ENCODE peak calls at places on chromosomes 7 and 10, in eight cellular contexts. B is breast epithelium; S is CD4-positive, alpha-beta memory T cell; W is HepG2; E is AG09309; R is fibroblast of lung; Z is IMR-90; Y is colonic mucosa. X is an unnamed sample.

GRCh38 chr10:131445623-131446022 is 134.1 kb upstream of the TCERG1L start:
- DNase-seq in S (no peak), W (no peak), R (no peak), Y (no peak), B (no peak), Z (no peak), E (no peak), X (no peak)

GRCh38 chr10:120039066-120039465 is 146.5 kb downstream of the SEC23IP start:
- DNase-seq in E (no peak), B (no peak), R (no peak), Z (no peak), Y (no peak), S (no peak), W (no peak), X (no peak)

GRCh38 chr7:23347682-23348180 is 48.6 kb downstream of the MALSU1 start:
- DNase-seq in R (peak), Z (peak), Y (no peak), W (no peak), B (no peak), S (no peak), E (peak), X (peak)

GRCh38 chr10:31683682-31684081 is 244.9 kb downstream of the ARHGAP12 start:
- DNase-seq in B (no peak), E (no peak), S (no peak), Y (no peak), W (no peak), Z (no peak), R (no peak), X (no peak)

GRCh38 chr7:134954197-134955082 is 31.9 kb upstream of the AGBL3 start:
- DNase-seq in B (no peak), Y (no peak), E (no peak), W (peak), R (peak), S (peak), Z (peak), X (no peak)

GRCh38 chr10:102735065-102735562 is 8.6 kb upstream of the WBP1L start:
- DNase-seq in B (no peak), Z (no peak), S (no peak), Y (no peak), E (no peak), R (no peak), W (no peak), X (no peak)

GRCh38 chr7:83248000-83248399 is 85.3 kb upstream of the PCLO start:
- DNase-seq in B (no peak), E (no peak), W (no peak), Z (no peak), Y (no peak), R (peak), S (no peak), X (no peak)

GRCh38 chr7:31858051-31858450 is 171.0 kb downstream of the PPP1R17 start:
- DNase-seq in Z (peak), B (no peak), R (no peak), E (no peak), Y (no peak), S (no peak), W (no peak), X (no peak)

GRCh38 chr10:115947104-115947503 is 325.9 kb downstream of the GFRA1 start:
- DNase-seq in B (no peak), Z (peak), Y (no peak), S (no peak), E (peak), W (no peak), R (no peak), X (no peak)

GRCh38 chr7:745431-745980 is 18.4 kb upstream of the PRKAR1B start:
- DNase-seq in Z (no peak), Y (no peak), S (no peak), R (no peak), W (no peak), E (no peak), B (peak), X (no peak)

GRCh38 chr7:29401827-29402226 is 161.8 kb upstream of the PRR15 start:
- DNase-seq in B (no peak), E (no peak), R (no peak), Z (no peak), Y (no peak), W (no peak), S (no peak), X (no peak)

GRCh38 chr7:54116956-54117355 is 425.2 kb upstream of the VSTM2A start:
- DNase-seq in W (no peak), Z (no peak), R (no peak), Y (no peak), E (no peak), B (no peak), S (no peak), X (no peak)

GRCh38 chr10:43045246-43045621 is 31.6 kb upstream of the RET start:
- DNase-seq in E (no peak), S (no peak), B (peak), R (no peak), W (no peak), Z (no peak), Y (no peak), X (no peak)
- H3K4me3 ChIP-seq in E (no peak), S (no peak), B (no peak), R (no peak), W (no peak), Z (no peak), Y (no peak), X (no peak)

GRCh38 chr10:112790921-112791320 is 159.1 kb upstream of the TCF7L2 start:
- DNase-seq in Y (peak), B (no peak), E (no peak), W (no peak), Z (no peak), R (no peak), S (no peak), X (no peak)

GRCh38 chr10:112793197-112793921 is 156.7 kb upstream of the TCF7L2 start:
- DNase-seq in W (no peak), R (peak), Z (peak), E (no peak), S (no peak), Y (peak), B (no peak), X (no peak)

GRCh38 chr10:112794201-112794600 is 155.8 kb upstream of the TCF7L2 start:
- DNase-seq in Y (no peak), S (no peak), B (no peak), E (no peak), R (no peak), Z (no peak), W (no peak), X (no peak)

GRCh38 chr10:112791447-112791846 is 158.6 kb upstream of the TCF7L2 start:
- DNase-seq in R (no peak), Z (no peak), Y (peak), S (no peak), E (no peak), W (no peak), B (no peak), X (no peak)

DNA sequence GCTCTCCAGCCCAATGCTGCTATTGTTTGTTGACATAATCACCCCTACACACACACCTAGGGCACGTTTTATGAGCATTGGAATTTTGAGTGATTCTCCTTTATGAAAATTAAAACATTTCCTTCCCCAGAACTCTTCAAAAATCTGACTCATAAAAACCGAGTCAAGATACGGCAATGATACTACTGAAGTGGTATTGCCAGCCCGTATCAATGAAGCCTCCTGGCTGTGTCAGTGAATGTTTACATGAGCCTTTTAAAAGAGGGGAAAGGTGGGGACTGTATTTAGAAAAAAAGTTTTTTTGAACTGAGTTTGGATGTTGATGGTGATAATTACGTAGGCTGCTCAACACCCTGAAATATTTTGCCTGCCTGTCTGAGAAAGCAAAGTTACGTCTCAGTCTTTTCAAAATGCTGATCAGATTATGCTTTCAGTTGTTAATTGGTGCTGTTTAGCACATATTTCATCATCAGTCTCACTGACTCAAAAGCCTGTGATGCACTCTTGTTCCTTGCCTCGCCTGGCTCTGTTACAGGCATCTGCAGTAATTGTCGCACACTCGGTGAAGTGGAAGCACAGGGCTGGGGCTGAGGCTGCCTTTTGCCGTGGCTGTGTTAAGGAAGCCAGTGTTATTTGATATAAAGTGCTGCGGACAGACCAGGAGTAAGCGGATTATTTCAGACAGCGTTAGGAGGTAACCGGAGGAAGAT is 157.4 kb upstream of the TCF7L2 start:
- DNase-seq in S (no peak), B (no peak), E (peak), Y (peak), R (peak), Z (peak), W (no peak), X (no peak)
- H3K4me3 ChIP-seq in S (no peak), B (no peak), E (no peak), Y (no peak), R (peak), Z (no peak), W (no peak), X (no peak)

DNA sequence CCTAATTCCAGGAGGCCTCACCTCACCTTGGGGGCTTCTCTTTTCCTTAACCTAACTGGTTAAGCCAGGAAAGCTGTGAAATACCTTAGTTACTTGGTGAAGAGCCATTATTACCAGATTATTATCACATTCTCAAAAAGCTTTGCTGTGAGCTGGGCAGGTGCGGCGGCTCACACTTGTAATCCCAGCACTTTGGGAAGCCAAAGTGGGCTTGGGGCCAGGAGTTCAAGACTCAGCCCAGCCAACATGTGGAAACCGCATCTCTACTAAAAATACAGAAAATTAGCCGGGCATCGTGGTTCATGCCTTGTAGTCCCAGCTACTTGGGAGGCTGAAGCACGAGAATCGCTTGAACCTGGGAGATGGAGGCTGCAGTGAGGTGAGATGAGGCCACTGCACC is 102.4 kb upstream of the KLF6 start:
- DNase-seq in E (no peak), W (no peak), S (no peak), Y (no peak), R (no peak), B (no peak), Z (no peak), X (no peak)
- H3K4me3 ChIP-seq in E (no peak), W (no peak), S (no peak), Y (no peak), R (no peak), B (no peak), Z (no peak), X (no peak)

DNA sequence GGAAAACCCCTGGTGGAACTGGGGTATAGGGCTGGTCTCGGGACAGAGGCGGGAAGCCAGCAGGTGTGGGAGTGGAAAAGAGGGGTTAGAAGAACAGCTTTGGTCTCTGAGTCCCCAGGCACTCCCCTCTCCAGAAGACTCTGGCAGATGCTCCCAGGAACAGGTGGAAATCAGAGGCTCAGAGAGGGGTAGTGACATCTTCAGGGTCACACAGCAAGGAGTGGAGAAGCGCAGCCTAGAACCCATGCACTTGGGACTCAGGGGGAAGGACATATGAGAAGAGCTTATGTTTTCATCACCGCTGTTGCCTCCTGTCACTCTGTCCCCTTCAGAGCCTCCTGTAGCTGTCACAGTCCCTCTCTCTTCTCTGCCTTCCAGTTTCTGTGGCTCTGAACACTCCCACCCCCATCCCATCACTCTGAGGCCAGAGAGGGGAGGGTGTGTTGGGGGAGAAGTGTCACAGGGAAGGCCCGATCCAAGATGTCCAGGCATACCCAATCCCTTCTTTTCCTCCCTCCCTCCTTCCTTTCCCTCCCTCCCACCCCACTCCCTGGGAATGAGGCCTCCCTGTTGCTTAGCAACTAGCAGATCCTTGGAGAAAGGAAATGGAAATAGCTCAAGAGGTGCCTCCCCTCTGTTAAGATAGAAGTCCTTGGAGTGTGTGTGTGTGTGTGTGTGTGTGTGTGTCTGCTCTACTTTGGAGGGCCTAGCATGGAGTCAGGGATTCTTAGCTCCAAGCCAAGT is 32.0 kb downstream of the SRRM3 start:
- DNase-seq in B (no peak), W (no peak), Y (no peak), R (no peak), Z (no peak), E (no peak), S (no peak), X (no peak)
- H3K4me3 ChIP-seq in B (no peak), W (no peak), Y (no peak), R (no peak), Z (no peak), E (no peak), S (no peak), X (no peak)

GRCh38 chr10:44968887-44969400 is 9.3 kb downstream of the RASSF4 start:
- DNase-seq in Z (no peak), B (no peak), R (no peak), E (no peak), S (no peak), W (no peak), Y (no peak), X (no peak)

GRCh38 chr10:44966816-44967509 is 7.4 kb downstream of the RASSF4 start:
- DNase-seq in W (no peak), B (no peak), R (no peak), Z (no peak), E (no peak), Y (peak), S (no peak), X (no peak)

GRCh38 chr10:44967596-44967995 is 8.0 kb downstream of the RASSF4 start:
- DNase-seq in Z (no peak), R (no peak), B (no peak), Y (peak), S (no peak), W (no peak), E (no peak), X (no peak)

GRCh38 chr10:44969854-44970253 is 8.8 kb downstream of the DEPP1 start:
- DNase-seq in R (no peak), E (no peak), Z (no peak), Y (no peak), S (no peak), W (no peak), B (no peak), X (no peak)

GRCh38 chr10:44968101-44968886 is 8.7 kb downstream of the RASSF4 start:
- DNase-seq in E (no peak), S (no peak), B (no peak), W (no peak), R (peak), Z (no peak), Y (peak), X (no peak)
- H3K4me3 ChIP-seq in E (no peak), S (no peak), B (no peak), W (no peak), R (no peak), Z (no peak), Y (no peak), X (no peak)

X was measured in HFF-Myc.